ENCODE peak calls at places on chromosomes 7 and 10, in seven cellular contexts. One of them, this sample, is unnamed.

GRCh38 chr7:128931186-128931798 is 6.4 kb upstream of the IRF5 start:
- DNase-seq in stomach: no peak
- DNase-seq in sigmoid colon: peak; percentile 46
- DNase-seq in K562: no peak
- DNase-seq in A549: no peak
- DNase-seq in transverse colon: no peak
- DNase-seq in suprapubic skin: peak; percentile 67
- DNase-seq in this sample: peak; percentile 18

GRCh38 chr7:95840953-95841950 is 68.9 kb downstream of the DYNC1I1 start:
- DNase-seq in suprapubic skin: no peak
- DNase-seq in stomach: no peak
- DNase-seq in K562: peak; percentile 46
- DNase-seq in A549: peak; percentile 35
- DNase-seq in sigmoid colon: no peak
- DNase-seq in transverse colon: no peak
- DNase-seq in this sample: no peak

GRCh38 chr7:88546808-88547207 is 212.7 kb upstream of the ZNF804B start:
- DNase-seq in transverse colon: no peak
- DNase-seq in sigmoid colon: no peak
- DNase-seq in suprapubic skin: no peak
- DNase-seq in stomach: no peak
- DNase-seq in K562: peak; percentile 50
- DNase-seq in A549: peak; percentile 5
- DNase-seq in this sample: no peak

GRCh38 chr7:66415659-66416265 is 210.6 kb downstream of the TPST1 start:
- DNase-seq in stomach: no peak
- DNase-seq in K562: no peak
- DNase-seq in suprapubic skin: no peak
- DNase-seq in transverse colon: no peak
- DNase-seq in A549: no peak
- DNase-seq in sigmoid colon: no peak
- DNase-seq in this sample: no peak

GRCh38 chr7:92835851-92836488 is 403 bp downstream of the CDK6 start:
- DNase-seq in A549: peak; percentile 18
- DNase-seq in suprapubic skin: peak; percentile 78
- DNase-seq in sigmoid colon: peak; percentile 65
- DNase-seq in K562: peak; percentile 77
- DNase-seq in stomach: peak; percentile 28
- DNase-seq in transverse colon: peak; percentile 48
- DNase-seq in this sample: no peak

GRCh38 chr7:14340415-14341079 is 351.1 kb upstream of the ETV1 start:
- DNase-seq in suprapubic skin: no peak
- DNase-seq in K562: no peak
- DNase-seq in stomach: no peak
- DNase-seq in A549: no peak
- DNase-seq in transverse colon: no peak
- DNase-seq in sigmoid colon: no peak
- DNase-seq in this sample: no peak

GRCh38 chr7:32140540-32140939 is 70.3 kb upstream of the PDE1C start:
- DNase-seq in transverse colon: no peak
- DNase-seq in sigmoid colon: no peak
- DNase-seq in stomach: no peak
- DNase-seq in A549: no peak
- DNase-seq in K562: no peak
- DNase-seq in suprapubic skin: no peak
- DNase-seq in this sample: no peak

GRCh38 chr10:128242641-128243040 is 116.4 kb upstream of the MKI67 start:
- DNase-seq in A549: no peak
- DNase-seq in sigmoid colon: no peak
- DNase-seq in transverse colon: no peak
- DNase-seq in K562: no peak
- DNase-seq in stomach: no peak
- DNase-seq in suprapubic skin: no peak
- DNase-seq in this sample: no peak

GRCh38 chr10:114604357-114605129 is 53.5 kb downstream of the ABLIM1 start:
- DNase-seq in A549: no peak
- DNase-seq in sigmoid colon: no peak
- DNase-seq in K562: no peak
- DNase-seq in suprapubic skin: no peak
- DNase-seq in transverse colon: no peak
- DNase-seq in stomach: no peak
- DNase-seq in this sample: no peak

GRCh38 chr10:133230023-133230319 is at the start of gene UTF1:
- DNase-seq in sigmoid colon: no peak
- DNase-seq in transverse colon: no peak
- DNase-seq in stomach: no peak
- DNase-seq in A549: no peak
- DNase-seq in suprapubic skin: no peak
- DNase-seq in K562: no peak
- DNase-seq in this sample: no peak

GRCh38 chr7:79281406-79281805 is 172.1 kb downstream of the MAGI2 start:
- DNase-seq in A549: no peak
- DNase-seq in stomach: no peak
- DNase-seq in sigmoid colon: no peak
- DNase-seq in transverse colon: no peak
- DNase-seq in K562: no peak
- DNase-seq in suprapubic skin: no peak
- DNase-seq in this sample: no peak

GRCh38 chr7:5625938-5626337 is 155.5 kb downstream of the RNF216 start:
- DNase-seq in A549: peak; percentile 47
- DNase-seq in suprapubic skin: no peak
- DNase-seq in transverse colon: no peak
- DNase-seq in K562: peak; percentile 61
- DNase-seq in sigmoid colon: no peak
- DNase-seq in stomach: no peak
- DNase-seq in this sample: no peak

GRCh38 chr7:155527664-155528063 is 18.7 kb downstream of the CNPY1 start:
- DNase-seq in suprapubic skin: no peak
- DNase-seq in transverse colon: no peak
- DNase-seq in A549: no peak
- DNase-seq in stomach: no peak
- DNase-seq in K562: no peak
- DNase-seq in sigmoid colon: no peak
- DNase-seq in this sample: no peak

GRCh38 chr7:45589915-45590678 is 15.9 kb downstream of the ADCY1 start:
- DNase-seq in transverse colon: no peak
- DNase-seq in sigmoid colon: peak; percentile 52
- DNase-seq in suprapubic skin: peak; percentile 65
- DNase-seq in stomach: peak; percentile 15
- DNase-seq in K562: no peak
- DNase-seq in A549: no peak
- DNase-seq in this sample: no peak

GRCh38 chr7:47484923-47485639 is 96.8 kb downstream of the TNS3 start:
- DNase-seq in stomach: no peak
- DNase-seq in K562: no peak
- DNase-seq in sigmoid colon: no peak
- DNase-seq in suprapubic skin: no peak
- DNase-seq in A549: no peak
- DNase-seq in transverse colon: no peak
- DNase-seq in this sample: no peak

GRCh38 chr7:47483604-47484273 is 98.2 kb downstream of the TNS3 start:
- DNase-seq in suprapubic skin: no peak
- DNase-seq in transverse colon: no peak
- DNase-seq in sigmoid colon: no peak
- DNase-seq in stomach: no peak
- DNase-seq in A549: no peak
- DNase-seq in K562: no peak
- DNase-seq in this sample: no peak

GRCh38 chr7:47482013-47482761 is 99.7 kb downstream of the TNS3 start:
- DNase-seq in suprapubic skin: no peak
- DNase-seq in sigmoid colon: no peak
- DNase-seq in A549: no peak
- DNase-seq in stomach: no peak
- DNase-seq in transverse colon: no peak
- DNase-seq in K562: peak; percentile 54
- DNase-seq in this sample: peak; percentile 63

GRCh38 chr7:47485640-47486435 is 96.1 kb downstream of the TNS3 start:
- DNase-seq in stomach: peak; percentile 89
- DNase-seq in sigmoid colon: no peak
- DNase-seq in A549: no peak
- DNase-seq in K562: no peak
- DNase-seq in suprapubic skin: no peak
- DNase-seq in transverse colon: peak; percentile 68
- DNase-seq in this sample: no peak

DNA sequence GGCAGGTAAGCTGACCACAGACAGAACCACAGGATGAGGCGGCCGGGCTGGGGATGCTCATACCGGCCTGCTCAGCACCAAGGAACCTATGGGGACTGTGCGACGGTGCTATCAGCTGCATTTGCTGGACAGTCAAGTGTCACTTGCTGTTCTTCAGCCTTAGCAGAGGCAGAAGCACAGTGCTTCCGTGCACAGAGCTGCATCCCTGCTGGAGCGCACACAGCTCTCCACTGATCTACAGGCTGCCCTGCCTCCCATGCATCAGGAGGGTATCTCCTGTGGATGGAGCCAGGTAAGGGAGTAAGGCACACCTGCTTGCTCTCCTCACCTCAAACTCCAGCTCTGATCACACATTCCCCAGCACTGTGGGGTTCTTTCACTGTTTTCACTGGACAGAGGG is 97.5 kb downstream of the TNS3 start:
- DNase-seq in A549: no peak
- DNase-seq in transverse colon: no peak
- DNase-seq in suprapubic skin: no peak
- DNase-seq in K562: no peak
- DNase-seq in sigmoid colon: no peak
- DNase-seq in stomach: no peak
- DNase-seq in this sample: no peak
- H3K27ac ChIP-seq in A549: no peak overlapping the region
- H3K27ac ChIP-seq in transverse colon: no peak overlapping the region
- H3K27ac ChIP-seq in suprapubic skin: no peak overlapping the region
- H3K27ac ChIP-seq in K562: no peak overlapping the region
- H3K27ac ChIP-seq in sigmoid colon: no peak overlapping the region
- H3K27ac ChIP-seq in stomach: peak overlapping the region; percentile 82
- H3K27ac ChIP-seq in this sample: no peak overlapping the region

DNA sequence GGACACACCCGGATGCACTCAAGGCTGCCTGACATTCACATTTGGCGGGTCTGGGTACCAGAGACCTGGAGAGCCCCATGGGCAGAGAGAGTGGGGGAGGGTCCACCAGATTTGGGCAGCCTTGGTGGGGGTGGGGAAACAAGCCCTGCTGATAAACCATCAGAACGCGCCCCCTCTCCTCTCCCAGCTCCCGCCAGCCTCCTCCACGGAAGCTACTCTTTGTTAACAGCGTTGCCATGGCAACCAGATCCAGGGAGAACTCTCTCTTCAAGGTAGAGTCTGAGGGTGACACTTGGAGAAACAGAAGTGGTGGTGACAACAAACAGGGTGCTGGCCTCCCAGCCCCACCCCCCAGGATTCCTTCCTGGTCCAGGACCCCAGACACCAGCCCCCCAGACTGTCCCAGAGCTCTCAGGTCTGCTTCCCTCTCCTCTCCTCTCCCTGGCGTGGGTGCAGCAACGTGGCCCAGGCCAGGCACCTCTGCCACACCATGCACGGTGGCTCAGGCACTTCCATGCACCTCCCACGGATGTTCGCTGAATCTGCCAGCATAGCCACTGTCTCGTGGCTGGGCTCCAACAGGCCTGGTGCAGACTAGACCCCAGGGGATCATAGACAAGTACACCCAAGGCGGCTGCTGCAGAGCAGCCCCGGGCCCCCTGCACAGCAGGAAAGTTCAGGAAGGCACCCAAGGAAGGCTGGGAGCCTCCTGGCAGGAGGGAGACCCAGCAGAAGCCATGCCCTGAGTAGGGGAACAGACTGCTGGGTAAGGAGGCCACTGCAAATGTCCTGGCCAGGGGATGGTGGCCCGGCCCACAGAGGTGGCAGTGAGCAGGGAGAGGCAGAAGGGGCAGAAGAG is 4.6 kb downstream of the RASGEF1A start:
- DNase-seq in stomach: no peak
- DNase-seq in transverse colon: no peak
- DNase-seq in sigmoid colon: no peak
- DNase-seq in A549: no peak
- DNase-seq in suprapubic skin: peak; percentile 64
- DNase-seq in K562: no peak
- DNase-seq in this sample: peak; percentile 70
- TF ChIP-seq EP300 in stomach: no peak
- TF ChIP-seq EP300 in transverse colon: no peak
- TF ChIP-seq EP300 in sigmoid colon: no peak
- TF ChIP-seq EP300 in A549: no peak
- TF ChIP-seq EP300 in suprapubic skin: no peak
- TF ChIP-seq EP300 in K562: no peak
- TF ChIP-seq EP300 in this sample: no peak

GRCh38 chr7:137946015-137946414 is 55.9 kb downstream of the CREB3L2 start:
- DNase-seq in A549: no peak
- DNase-seq in K562: no peak
- DNase-seq in sigmoid colon: no peak
- DNase-seq in stomach: no peak
- DNase-seq in transverse colon: no peak
- DNase-seq in suprapubic skin: no peak
- DNase-seq in this sample: no peak

GRCh38 chr7:137948845-137949330 is 53.0 kb downstream of the CREB3L2 start:
- DNase-seq in K562: no peak
- DNase-seq in sigmoid colon: no peak
- DNase-seq in suprapubic skin: no peak
- DNase-seq in transverse colon: no peak
- DNase-seq in A549: no peak
- DNase-seq in stomach: no peak
- DNase-seq in this sample: no peak

GRCh38 chr7:137949416-137950262 is 52.2 kb downstream of the CREB3L2 start:
- DNase-seq in K562: no peak
- DNase-seq in A549: no peak
- DNase-seq in sigmoid colon: no peak
- DNase-seq in transverse colon: no peak
- DNase-seq in stomach: no peak
- DNase-seq in suprapubic skin: no peak
- DNase-seq in this sample: no peak

GRCh38 chr7:137948083-137948844 is 53.6 kb downstream of the CREB3L2 start:
- DNase-seq in K562: no peak
- DNase-seq in transverse colon: no peak
- DNase-seq in sigmoid colon: no peak
- DNase-seq in A549: no peak
- DNase-seq in stomach: no peak
- DNase-seq in suprapubic skin: no peak
- DNase-seq in this sample: no peak

DNA sequence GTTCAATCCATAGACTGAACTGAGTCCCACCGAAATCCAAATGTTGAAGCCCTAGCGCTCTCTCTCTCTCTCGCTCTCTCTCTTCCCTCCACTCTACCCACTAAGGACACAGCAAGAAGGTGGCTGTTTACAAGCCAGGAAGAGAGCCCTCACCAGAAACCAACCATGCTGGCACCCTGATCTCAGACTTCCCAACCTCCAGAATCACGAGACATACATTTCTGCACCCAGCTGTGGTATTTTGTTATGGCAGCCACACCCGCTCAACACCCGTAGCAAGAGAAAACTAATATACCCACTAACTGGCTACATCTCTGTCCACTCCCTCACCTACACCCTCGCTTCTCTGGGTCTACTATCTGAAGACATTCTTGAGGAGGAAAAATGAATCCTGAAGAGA is 54.9 kb downstream of the CREB3L2 start:
- DNase-seq in stomach: no peak
- DNase-seq in A549: no peak
- DNase-seq in suprapubic skin: no peak
- DNase-seq in sigmoid colon: no peak
- DNase-seq in K562: no peak
- DNase-seq in transverse colon: no peak
- DNase-seq in this sample: no peak
- H3K4me1 ChIP-seq in stomach: peaks cover 51% of the 10 kb centered on the region
- H3K4me1 ChIP-seq in A549: peaks cover 44% of the 10 kb centered on the region
- H3K4me1 ChIP-seq in suprapubic skin: peaks cover 19% of the 10 kb centered on the region
- H3K4me1 ChIP-seq in sigmoid colon: no peaks in the 10 kb centered on the region
- H3K4me1 ChIP-seq in K562: peaks cover 64% of the 10 kb centered on the region
- H3K4me1 ChIP-seq in transverse colon: peaks cover 67% of the 10 kb centered on the region
- H3K4me1 ChIP-seq in this sample: peaks cover 24% of the 10 kb centered on the region

GRCh38 chr10:46270086-46270811 is 16.5 kb upstream of the ANTXRL start:
- DNase-seq in stomach: peak; percentile 8
- DNase-seq in transverse colon: no peak
- DNase-seq in A549: no peak
- DNase-seq in suprapubic skin: peak; percentile 66
- DNase-seq in sigmoid colon: no peak
- DNase-seq in K562: no peak
- DNase-seq in this sample: peak; percentile 11
- H3K27ac ChIP-seq in stomach: no peak overlapping the region
- H3K27ac ChIP-seq in transverse colon: no peak overlapping the region
- H3K27ac ChIP-seq in A549: no peak overlapping the region
- H3K27ac ChIP-seq in suprapubic skin: no peak overlapping the region
- H3K27ac ChIP-seq in sigmoid colon: no peak overlapping the region
- H3K27ac ChIP-seq in K562: no peak overlapping the region
- H3K27ac ChIP-seq in this sample: peak overlapping the region; percentile 48

This sample was measured in upper lobe of left lung.